ENCODE peak calls at places on chromosomes 12 and 14, in ten cellular contexts. B, T, K, F, Z, J, Q, O, A and N are unnamed samples.

GRCh38 chr14:70821916-70822705 is 12.8 kb upstream of the MAP3K9 start:
- DNase-seq in F (peak; percentile 70), O (peak; percentile 64), J (no peak), A (peak; percentile 32), T (peak; percentile 70), B (peak; percentile 34), Q (peak; percentile 46), K (peak; percentile 73), Z (peak; percentile 71), N (peak; percentile 62)

GRCh38 chr14:39229222-39229543 is 4.5 kb upstream of the MIA2 start:
- DNase-seq in T (no peak), B (peak; percentile 13), K (no peak), Z (no peak), J (no peak), A (peak; percentile 14), F (no peak), O (no peak), Q (no peak), N (no peak)

GRCh38 chr12:57434517-57435223 is at the start of gene INHBC:
- DNase-seq in K (no peak), J (no peak), T (no peak), B (no peak), Q (no peak), O (no peak), Z (no peak), A (no peak), F (no peak), N (no peak)

GRCh38 chr14:20751963-20752562 is 6.4 kb downstream of the EDDM3A start:
- DNase-seq in Z (no peak), J (no peak), O (no peak), A (no peak), Q (no peak), B (no peak), F (no peak), K (no peak), T (no peak), N (no peak)

GRCh38 chr14:103393078-103393477 is 7.9 kb downstream of the MARK3 start:
- DNase-seq in J (no peak), T (no peak), B (no peak), O (no peak), Z (no peak), A (no peak), K (no peak), Q (no peak), F (no peak), N (no peak)

GRCh38 chr12:24109381-24110039 is 160.0 kb upstream of the SOX5 start:
- DNase-seq in O (peak; percentile 47), T (no peak), Q (peak; percentile 2), K (no peak), A (no peak), F (no peak), J (no peak), B (no peak), Z (peak; percentile 40), N (peak; percentile 14)

GRCh38 chr12:39807043-39807442 is 187.4 kb upstream of the ABCD2 start:
- DNase-seq in F (no peak), Q (peak; percentile 21), K (no peak), J (no peak), Z (no peak), T (no peak), O (peak; percentile 6), A (no peak), B (no peak), N (no peak)

GRCh38 chr12:28349196-28349595 is 158.9 kb downstream of the CCDC91 start:
- DNase-seq in Z (no peak), A (no peak), O (no peak), Q (no peak), B (no peak), T (no peak), K (no peak), F (no peak), J (no peak), N (no peak)

GRCh38 chr14:92724516-92725340 is 23.7 kb downstream of the LGMN start:
- DNase-seq in B (no peak), F (peak; percentile 46), O (no peak), Z (no peak), Q (no peak), T (peak; percentile 64), A (no peak), K (peak; percentile 53), J (no peak), N (no peak)

GRCh38 chr12:93438266-93439050 is 3.3 kb downstream of the UBE2N start:
- DNase-seq in F (no peak), J (no peak), Q (no peak), A (no peak), T (no peak), B (no peak), O (no peak), K (no peak), Z (no peak), N (no peak)

GRCh38 chr14:68548194-68549056 is 244.4 kb downstream of the ZFP36L1 start:
- DNase-seq in B (no peak), A (no peak), Q (peak; percentile 42), Z (peak; percentile 98), F (peak; percentile 93), T (peak; percentile 92), K (peak; percentile 78), J (peak; percentile 24), O (no peak), N (no peak)

GRCh38 chr12:47066278-47067048 is 13.0 kb upstream of the PCED1B start:
- DNase-seq in Q (no peak), F (no peak), K (no peak), T (no peak), B (no peak), Z (no peak), O (no peak), A (no peak), J (no peak), N (no peak)

GRCh38 chr12:100295764-100296555 is 29.0 kb downstream of the SCYL2 start:
- DNase-seq in F (no peak), B (no peak), T (no peak), A (no peak), O (no peak), Z (peak; percentile 6), K (no peak), Q (no peak), J (no peak), N (no peak)

GRCh38 chr14:60744566-60744965 is 10.0 kb downstream of the MNAT1 start:
- DNase-seq in K (no peak), A (no peak), O (no peak), J (no peak), T (no peak), Z (no peak), F (no peak), Q (no peak), B (no peak), N (no peak)

GRCh38 chr14:72679591-72680151 is 214.2 kb downstream of the DPF3 start:
- DNase-seq in J (no peak), T (no peak), O (peak; percentile 93), K (no peak), A (no peak), B (no peak), F (no peak), Q (peak; percentile 72), Z (peak; percentile 44), N (no peak)

GRCh38 chr12:128810182-128811127 is 13.3 kb downstream of the SLC15A4 start:
- DNase-seq in O (no peak), J (peak; percentile 76), F (peak; percentile 65), Z (no peak), Q (no peak), A (no peak), K (no peak), T (peak; percentile 80), B (no peak), N (no peak)

GRCh38 chr12:54012631-54013398 is 4.0 kb downstream of the HOXC8 start:
- DNase-seq in J (no peak), A (no peak), F (no peak), Q (no peak), O (no peak), T (no peak), K (no peak), Z (no peak), B (no peak), N (no peak)

GRCh38 chr12:18224745-18225144 is 36.6 kb upstream of the PIK3C2G start:
- DNase-seq in O (peak; percentile 77), K (no peak), F (no peak), Q (peak; percentile 43), T (no peak), A (no peak), Z (peak; percentile 58), B (no peak), J (no peak), N (no peak)

GRCh38 chr12:54929998-54930397 is 54.6 kb downstream of the TESPA1 start:
- DNase-seq in K (no peak), Z (no peak), A (no peak), O (no peak), Q (no peak), J (no peak), B (no peak), F (no peak), T (no peak), N (no peak)

GRCh38 chr12:58583541-58583940 is 336.8 kb downstream of the LRIG3 start:
- DNase-seq in T (no peak), K (no peak), O (no peak), F (no peak), Z (no peak), B (no peak), A (no peak), J (no peak), Q (no peak), N (no peak)

GRCh38 chr12:127570387-127570786 is 696.6 kb upstream of the TMEM132C start:
- DNase-seq in Z (no peak), K (no peak), Q (no peak), T (no peak), J (no peak), O (no peak), B (no peak), F (no peak), A (no peak), N (no peak)

GRCh38 chr12:69932154-69932553 is 107.1 kb downstream of the MYRFL start:
- DNase-seq in Z (no peak), Q (no peak), T (no peak), F (no peak), O (no peak), K (no peak), B (no peak), J (no peak), A (no peak), N (no peak)

GRCh38 chr12:6996040-6996441 is 22.2 kb downstream of the LPCAT3 start:
- DNase-seq in A (no peak), T (no peak), Z (peak; percentile 44), Q (no peak), O (no peak), F (no peak), J (no peak), B (no peak), K (no peak), N (no peak)

GRCh38 chr14:24921903-24922302 is 128.0 kb downstream of the STXBP6 start:
- DNase-seq in O (no peak), Z (peak; percentile 36), B (no peak), K (no peak), Q (no peak), F (no peak), T (no peak), J (no peak), A (no peak), N (no peak)

GRCh38 chr12:632102-632696 is 31.0 kb downstream of the NINJ2 start:
- DNase-seq in Z (peak; percentile 98), B (no peak), F (no peak), K (no peak), T (no peak), Q (no peak), A (no peak), J (no peak), O (no peak), N (no peak)

GRCh38 chr12:91781114-91781513 is 364.5 kb downstream of the BTG1 start:
- DNase-seq in A (no peak), J (no peak), K (no peak), B (no peak), T (no peak), O (no peak), F (no peak), Q (no peak), Z (peak; percentile 46), N (no peak)

GRCh38 chr12:119314290-119314689 is 20.2 kb upstream of the CCDC60 start:
- DNase-seq in F (no peak), B (no peak), Q (no peak), J (no peak), T (no peak), O (no peak), A (no peak), Z (no peak), K (no peak), N (no peak)

GRCh38 chr12:121240484-121241202 is 30.7 kb downstream of the P2RX4 start:
- DNase-seq in F (peak; percentile 86), K (peak; percentile 83), B (peak; percentile 88), T (peak; percentile 86), Z (no peak), J (peak; percentile 86), A (peak; percentile 48), O (no peak), Q (no peak), N (no peak)